ENCODE peak calls at places on chromosomes 4 and X, in six cellular contexts. J is iPS-NIHi11, K is Caki2, H is NCI-H748 treated with DMSO at 0.1 percent for 48 hours, X is brain microvascular endothelial cell, W is esophagus squamous epithelium. C is an unnamed sample.

GRCh38 chrX:110665636-110666035 is 130.0 kb downstream of the CHRDL1 start:
- DNase-seq in J (peak; percentile 70), K (peak; percentile 4), H (no peak), X (peak; percentile 14), W (no peak), C (no peak)

GRCh38 chrX:108250654-108251579 is 159.3 kb downstream of the ATG4A start:
- DNase-seq in J (no peak), K (no peak), H (no peak), X (no peak), W (no peak), C (no peak)

GRCh38 chr4:101169044-101170014 is 178.0 kb downstream of the PPP3CA start:
- DNase-seq in J (peak; percentile 69), K (peak; percentile 43), H (peak; percentile 90), X (peak; percentile 72), W (peak; percentile 2), C (no peak)

GRCh38 chr4:184313710-184314659 is 96.3 kb upstream of the ENPP6 start:
- DNase-seq in J (no peak), K (no peak), H (no peak), X (no peak), W (no peak), C (no peak)

GRCh38 chrX:72297953-72298730 is 7.6 kb downstream of the CITED1 start:
- DNase-seq in J (peak; percentile 47), K (no peak), H (no peak), X (no peak), W (no peak), C (no peak)

GRCh38 chr4:111842336-111842735 is 302.9 kb upstream of the FAM241A start:
- DNase-seq in J (no peak), K (no peak), H (no peak), X (no peak), W (no peak), C (no peak)

GRCh38 chrX:20067709-20068315 is 48.9 kb downstream of the MAP7D2 start:
- DNase-seq in J (peak; percentile 21), K (peak; percentile 71), H (no peak), X (peak; percentile 75), W (peak; percentile 0), C (peak; percentile 3)

GRCh38 chr4:164529058-164529457 is 224.9 kb upstream of the SMIM31 start:
- DNase-seq in J (no peak), K (no peak), H (no peak), X (no peak), W (no peak), C (no peak)

GRCh38 chr4:144831971-144832370 is 186.0 kb downstream of the HHIP start:
- DNase-seq in J (no peak), K (no peak), H (no peak), X (no peak), W (no peak), C (no peak)

GRCh38 chr4:629916-630641 is 4.7 kb downstream of the PDE6B start:
- DNase-seq in J (peak; percentile 21), K (no peak), H (no peak), X (no peak), W (no peak), C (no peak)

GRCh38 chr4:75702919-75703411 is 21.4 kb upstream of the USO1 start:
- DNase-seq in J (no peak), K (no peak), H (no peak), X (no peak), W (no peak), C (no peak)

GRCh38 chr4:186727977-186728519 is 4.4 kb upstream of the FAT1 start:
- DNase-seq in J (peak; percentile 27), K (peak; percentile 78), H (no peak), X (no peak), W (no peak), C (no peak)

GRCh38 chr4:10074767-10075105 is 41.9 kb downstream of the WDR1 start:
- DNase-seq in J (peak; percentile 46), K (no peak), H (no peak), X (peak; percentile 75), W (no peak), C (no peak)

GRCh38 chrX:37722595-37722994 is 37.0 kb downstream of the XK start:
- DNase-seq in J (no peak), K (no peak), H (no peak), X (no peak), W (no peak), C (no peak)

GRCh38 chrX:133056341-133056740 is 40.6 kb downstream of the USP26 start:
- DNase-seq in J (no peak), K (no peak), H (no peak), X (no peak), W (no peak), C (no peak)

GRCh38 chr4:152206646-152207435 is 329.1 kb downstream of the FBXW7 start:
- DNase-seq in J (no peak), K (no peak), H (no peak), X (no peak), W (no peak), C (no peak)

GRCh38 chr4:151563194-151563593 is 154.2 kb downstream of the FHIP1A start:
- DNase-seq in J (no peak), K (no peak), H (peak; percentile 31), X (no peak), W (no peak), C (no peak)

GRCh38 chr4:1490011-1490905 is 84.0 kb upstream of the NKX1-1 start:
- DNase-seq in J (peak; percentile 27), K (no peak), H (no peak), X (no peak), W (no peak), C (no peak)

GRCh38 chr4:154164931-154165839 is 326.4 kb downstream of the DCHS2 start:
- DNase-seq in J (no peak), K (peak; percentile 97), H (no peak), X (peak; percentile 69), W (no peak), C (no peak)

GRCh38 chrX:154019061-154019621 is 561 bp downstream of the IRAK1 start:
- DNase-seq in J (no peak), K (no peak), H (no peak), X (no peak), W (no peak), C (no peak)

GRCh38 chrX:153662266-153662665 is 11.3 kb downstream of the PNCK start:
- DNase-seq in J (no peak), K (no peak), H (no peak), X (peak; percentile 12), W (no peak), C (no peak)

GRCh38 chrX:30627818-30628652 is 25.2 kb upstream of the GK start:
- DNase-seq in J (no peak), K (no peak), H (peak; percentile 27), X (no peak), W (no peak), C (no peak)